ENCODE peak calls at places on chromosome 2, in ten cellular contexts. R, V, T, D, X, K, N, Y, A and H are unnamed samples.

GRCh38 chr2:230956827-230957755 is 32.0 kb upstream of the GPR55 start:
- DNase-seq in A (peak; percentile 90), X (no peak), R (peak; percentile 30), D (peak; percentile 60), T (peak; percentile 84), K (peak; percentile 69), Y (peak; percentile 78), N (peak; percentile 49), V (peak; percentile 20), H (peak; percentile 73)

GRCh38 chr2:222000326-222000725 is 298.5 kb downstream of the PAX3 start:
- DNase-seq in T (no peak), D (no peak), Y (peak; percentile 49), N (peak; percentile 95), X (no peak), A (no peak), R (no peak), V (peak; percentile 86), K (peak; percentile 79), H (no peak)

GRCh38 chr2:128504242-128505149 is 185.8 kb upstream of the HS6ST1 start:
- DNase-seq in D (no peak), T (no peak), N (no peak), A (no peak), K (no peak), R (no peak), X (peak; percentile 41), V (no peak), Y (no peak), H (no peak)

GRCh38 chr2:152075427-152076050 is 23.3 kb downstream of the CACNB4 start:
- DNase-seq in D (no peak), T (no peak), N (no peak), A (no peak), X (no peak), V (no peak), K (no peak), R (no peak), Y (no peak), H (no peak)

GRCh38 chr2:163856941-163857340 is 121.1 kb upstream of the FIGN start:
- DNase-seq in Y (peak; percentile 3), N (no peak), X (no peak), K (peak; percentile 6), V (peak; percentile 21), A (no peak), D (no peak), R (no peak), T (no peak), H (no peak)

GRCh38 chr2:78546843-78547242 is 478.7 kb upstream of the REG3G start:
- DNase-seq in V (no peak), X (no peak), R (no peak), K (no peak), A (no peak), Y (no peak), N (no peak), D (no peak), T (no peak), H (no peak)

GRCh38 chr2:179849719-179850118 is 11.7 kb downstream of the ZNF385B start:
- DNase-seq in K (no peak), T (no peak), A (no peak), R (no peak), X (no peak), Y (no peak), N (no peak), V (no peak), D (no peak), H (no peak)

GRCh38 chr2:222538535-222538934 is 114.2 kb downstream of the SGPP2 start:
- DNase-seq in R (no peak), V (no peak), A (no peak), X (no peak), K (no peak), N (no peak), T (no peak), D (no peak), Y (no peak), H (no peak)

DNA sequence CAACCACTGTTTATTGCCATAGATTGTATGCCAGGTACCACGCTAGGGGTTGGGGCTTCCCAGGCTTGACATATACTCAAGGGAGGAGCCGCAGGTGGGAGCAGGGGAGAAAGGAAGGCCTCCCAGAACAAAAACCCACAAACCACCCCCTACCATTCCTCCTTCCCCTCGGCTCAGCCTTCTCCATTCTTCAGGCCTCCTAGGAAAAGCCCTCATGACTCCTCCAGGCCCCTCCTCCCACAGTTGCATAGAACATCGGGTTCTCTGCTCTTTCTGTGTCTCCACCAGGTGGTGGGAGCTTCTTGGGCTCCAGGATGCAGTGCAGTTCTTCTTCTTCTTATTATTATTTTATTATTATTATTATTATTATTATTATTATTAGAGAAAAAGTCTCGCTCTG is 80.3 kb downstream of the ZFP36L2 start:
- DNase-seq in T (no peak), V (no peak), A (no peak), D (no peak), Y (no peak), K (no peak), R (no peak), N (no peak), X (no peak), H (no peak)
- H3K4me2 ChIP-seq in T (no peak overlapping the region), V (no peak overlapping the region), A (no peak overlapping the region), D (no peak overlapping the region), Y (no peak overlapping the region), K (no peak overlapping the region), R (no peak overlapping the region), N (no peak overlapping the region), X (no peak overlapping the region), H (no peak overlapping the region)

GRCh38 chr2:32379352-32379751 is 22.5 kb downstream of the BIRC6 start:
- DNase-seq in Y (no peak), D (no peak), R (no peak), V (no peak), N (no peak), X (no peak), T (no peak), A (peak; percentile 42), K (no peak), H (no peak)
- H3K4me2 ChIP-seq in Y (no peak overlapping the region), D (no peak overlapping the region), R (no peak overlapping the region), V (no peak overlapping the region), N (no peak overlapping the region), X (no peak overlapping the region), T (no peak overlapping the region), A (no peak overlapping the region), K (no peak overlapping the region), H (no peak overlapping the region)

DNA sequence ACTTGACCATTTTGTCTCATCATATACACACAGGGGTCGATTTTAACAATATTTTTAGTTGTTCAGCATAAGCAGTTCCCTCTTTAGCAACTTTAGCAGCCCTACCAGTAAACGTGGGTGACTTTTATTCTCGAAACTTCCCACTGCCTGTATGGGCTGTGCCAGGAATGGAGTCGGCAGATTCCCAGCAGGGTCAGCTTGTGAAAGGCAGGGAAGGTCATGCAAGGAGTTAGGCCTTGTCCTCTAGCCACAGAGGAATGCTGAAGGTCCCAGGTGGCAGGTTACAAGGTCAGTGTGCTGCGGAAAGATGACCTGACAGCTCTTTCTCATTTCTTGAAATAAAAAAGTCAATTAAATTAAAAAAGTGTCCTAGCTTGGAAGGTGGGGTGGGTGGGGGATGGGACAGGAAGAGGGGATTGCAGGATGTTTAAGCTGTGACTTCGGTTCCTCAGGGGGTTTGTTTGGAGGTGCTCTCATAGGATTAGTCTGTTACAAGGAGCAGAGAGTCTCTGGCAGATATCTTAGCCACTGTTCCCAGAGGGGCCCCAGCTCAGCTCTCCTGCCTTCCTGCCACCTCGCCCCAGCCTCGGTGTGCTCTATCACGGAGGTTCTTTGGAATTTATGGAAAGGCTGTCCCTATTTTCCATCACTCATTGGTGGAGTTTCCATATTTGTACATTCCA is 21.4 kb downstream of the DRC1 start:
- DNase-seq in X (no peak), K (no peak), R (no peak), A (peak; percentile 50), D (no peak), Y (no peak), V (no peak), T (no peak), N (no peak), H (no peak)
- H3K4me2 ChIP-seq in X (no peak overlapping the region), K (no peak overlapping the region), R (no peak overlapping the region), A (no peak overlapping the region), D (no peak overlapping the region), Y (no peak overlapping the region), V (no peak overlapping the region), T (no peak overlapping the region), N (no peak overlapping the region), H (no peak overlapping the region)

GRCh38 chr2:20094142-20094792 is 42.8 kb upstream of the LAPTM4A start:
- DNase-seq in Y (peak; percentile 36), V (peak; percentile 19), N (no peak), X (no peak), D (no peak), K (no peak), T (no peak), A (no peak), R (no peak), H (no peak)

GRCh38 chr2:20093263-20094141 is 42.1 kb upstream of the LAPTM4A start:
- DNase-seq in V (peak; percentile 89), K (peak; percentile 81), Y (peak; percentile 90), D (peak; percentile 78), T (peak; percentile 88), X (no peak), R (no peak), N (peak; percentile 82), A (peak; percentile 91), H (peak; percentile 88)

GRCh38 chr2:20092901-20093235 is 41.4 kb upstream of the LAPTM4A start:
- DNase-seq in T (no peak), A (no peak), N (no peak), D (no peak), V (no peak), K (no peak), R (no peak), X (no peak), Y (no peak), H (no peak)

GRCh38 chr2:20091305-20091991 is 40.0 kb upstream of the LAPTM4A start:
- DNase-seq in X (no peak), D (peak; percentile 39), R (no peak), A (no peak), T (no peak), V (peak; percentile 92), Y (peak; percentile 97), N (peak; percentile 97), K (peak; percentile 68), H (no peak)

DNA sequence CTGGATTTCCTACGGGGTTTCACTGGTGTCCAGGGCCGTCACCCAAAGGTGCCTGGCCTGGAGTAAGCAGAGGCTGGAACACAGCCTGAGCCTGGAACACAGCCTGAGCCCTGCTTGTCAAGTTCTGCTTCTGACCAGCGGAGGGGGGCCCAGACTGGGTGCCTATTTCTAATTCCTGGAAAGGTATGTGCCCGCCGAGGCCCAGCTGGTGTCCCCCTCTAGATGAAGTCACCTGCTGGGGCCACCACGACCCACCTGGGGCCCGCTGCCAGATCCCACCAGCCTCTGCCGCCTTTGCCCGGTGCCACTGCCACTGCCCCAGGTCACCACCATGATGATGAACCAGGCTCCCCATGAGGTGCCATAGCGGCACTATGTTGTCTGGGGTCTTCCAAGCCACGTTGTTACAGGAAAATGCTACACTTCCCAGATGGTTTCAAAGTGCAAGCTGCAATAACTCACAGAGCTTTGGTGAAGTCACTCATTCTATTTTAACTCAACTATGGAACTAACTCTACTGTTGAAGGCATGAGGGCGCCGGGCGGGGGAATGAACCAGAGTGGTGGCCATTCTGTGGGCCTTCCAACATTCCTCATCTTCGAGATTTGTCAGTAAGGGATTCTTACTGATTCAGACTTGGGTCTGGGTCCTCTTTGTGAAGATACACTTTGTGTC is 40.9 kb upstream of the LAPTM4A start:
- DNase-seq in X (no peak), D (no peak), R (no peak), T (no peak), K (no peak), N (no peak), A (no peak), Y (no peak), V (no peak), H (no peak)
- H3K4me2 ChIP-seq in X (no peak overlapping the region), D (peak overlapping the region; percentile 48), R (no peak overlapping the region), T (peak overlapping the region; percentile 25), K (peak overlapping the region; percentile 21), N (no peak overlapping the region), A (no peak overlapping the region), Y (peak overlapping the region; percentile 74), V (peak overlapping the region; percentile 73), H (no peak overlapping the region)